ENCODE peak calls at places on chromosomes 5 and 9, in six cellular contexts. A is non-pigmented ciliary epithelial cell; T is CD8-positive, alpha-beta memory T cell; U is stimulated activated CD8-positive, alpha-beta memory T cell treated with anti-CD3 and anti-CD28 coated beads, Interleukin-2, amount 100 ng/mL, for 1 hour; K is neural crest cell; I is HuH-7.5. J is an unnamed sample.

GRCh38 chr9:119884411-119884810 is 515.2 kb upstream of the BRINP1 start:
- DNase-seq in A (no peak), T (no peak), U (no peak), K (no peak), I (no peak), J (no peak)

GRCh38 chr5:53508125-53508524 is 27.7 kb downstream of the FST start:
- DNase-seq in A (no peak), T (no peak), U (no peak), K (no peak), I (no peak), J (no peak)

GRCh38 chr9:114250235-114250568 is 72.7 kb upstream of the ORM1 start:
- DNase-seq in A (no peak), T (no peak), U (no peak), K (no peak), I (no peak), J (no peak)

GRCh38 chr5:98314262-98314661 is 459.2 kb upstream of the RGMB start:
- DNase-seq in A (peak), T (no peak), U (no peak), K (no peak), I (no peak), J (peak)

GRCh38 chr5:116765441-116765840 is 190.8 kb upstream of the SEMA6A start:
- DNase-seq in A (peak), T (no peak), U (no peak), K (no peak), I (no peak), J (no peak)

GRCh38 chr5:64505769-64506566 is at the start of gene RGS7BP:
- DNase-seq in A (no peak), T (no peak), U (no peak), K (peak), I (peak), J (peak)

GRCh38 chr9:29697011-29697410 is 2123.7 kb upstream of the C9orf72 start:
- DNase-seq in A (peak), T (no peak), U (no peak), K (no peak), I (no peak), J (no peak)

GRCh38 chr9:69582544-69583297 is 89.5 kb downstream of the APBA1 start:
- DNase-seq in A (no peak), T (no peak), U (no peak), K (no peak), I (no peak), J (peak)

GRCh38 chr9:93263334-93264229 is 79.6 kb downstream of the WNK2 start:
- DNase-seq in A (no peak), T (no peak), U (no peak), K (no peak), I (no peak), J (no peak)